ENCODE peak calls at places on chromosomes 11 and 22, in ten cellular contexts. B is Right ventricle myocardium superior; S is GF-D8; U is stimulated activated naive CD4-positive, alpha-beta T cell; T is right lobe of liver; N is GM06990; W is RWPE1; M is activated CD4-positive, alpha-beta T cell treated with anti-CD3 and anti-CD28 coated beads, Interleukin-2, amount 50 U/mL, for 24 hours; Y is activated CD8-positive, alpha-beta memory T cell treated with anti-CD3 and anti-CD28 coated beads, Interleukin-2, amount 10 ng/mL, durations not matched to agents 7 days and 5 days; O is WERI-Rb-1. D is an unnamed sample.

GRCh38 chr22:25488244-25489020 is 76.0 kb upstream of the GRK3 start:
- DNase-seq in B (peak), S (no peak), U (no peak), T (peak), N (no peak), W (peak), M (no peak), Y (peak), O (no peak), D (no peak)

GRCh38 chr11:35814720-35815305 is 129.0 kb upstream of the LDLRAD3 start:
- DNase-seq in B (no peak), S (no peak), U (no peak), T (no peak), N (no peak), W (no peak), M (no peak), Y (no peak), O (no peak), D (no peak)

GRCh38 chr11:66850588-66851250 is 6.1 kb upstream of the LRFN4 start:
- DNase-seq in B (no peak), S (no peak), U (no peak), T (no peak), N (peak), W (no peak), M (no peak), Y (no peak), O (no peak), D (no peak)

GRCh38 chr22:46622081-46622521 is 1.9 kb downstream of the GRAMD4 start:
- DNase-seq in B (peak), S (peak), U (no peak), T (no peak), N (no peak), W (no peak), M (no peak), Y (no peak), O (no peak), D (no peak)

GRCh38 chr11:19938866-19939265 is 221.4 kb downstream of the DBX1 start:
- DNase-seq in B (no peak), S (no peak), U (no peak), T (no peak), N (no peak), W (no peak), M (no peak), Y (no peak), O (no peak), D (no peak)

GRCh38 chr11:122781378-122782040 is 56.8 kb upstream of the CRTAM start:
- DNase-seq in B (peak), S (peak), U (peak), T (peak), N (peak), W (peak), M (peak), Y (peak), O (peak), D (peak)

GRCh38 chr11:44191322-44192014 is 96.0 kb downstream of the EXT2 start:
- DNase-seq in B (no peak), S (no peak), U (no peak), T (no peak), N (no peak), W (no peak), M (no peak), Y (no peak), O (no peak), D (no peak)

GRCh38 chr11:111047376-111047775 is 198.1 kb upstream of the POU2AF2 start:
- DNase-seq in B (no peak), S (no peak), U (no peak), T (no peak), N (no peak), W (no peak), M (no peak), Y (no peak), O (no peak), D (no peak)

GRCh38 chr11:66852466-66853241 is 4.2 kb upstream of the LRFN4 start:
- DNase-seq in B (no peak), S (no peak), U (no peak), T (peak), N (peak), W (no peak), M (no peak), Y (no peak), O (no peak), D (no peak)

GRCh38 chr22:21937041-21937820 is 15.4 kb downstream of the PPM1F start:
- DNase-seq in B (peak), S (no peak), U (no peak), T (no peak), N (no peak), W (no peak), M (no peak), Y (no peak), O (no peak), D (no peak)

GRCh38 chr11:125728969-125729368 is 17.1 kb upstream of the PATE1 start:
- DNase-seq in B (no peak), S (no peak), U (no peak), T (no peak), N (no peak), W (no peak), M (no peak), Y (no peak), O (no peak), D (no peak)

GRCh38 chr11:134033696-134034491 is 35.0 kb upstream of the JAM3 start:
- DNase-seq in B (peak), S (peak), U (peak), T (peak), N (no peak), W (peak), M (peak), Y (peak), O (peak), D (no peak)

GRCh38 chr22:19046719-19047609 is 75.2 kb downstream of the DGCR2 start:
- DNase-seq in B (no peak), S (no peak), U (no peak), T (peak), N (no peak), W (no peak), M (no peak), Y (no peak), O (no peak), D (no peak)

GRCh38 chr11:8873966-8874365 is 37.0 kb upstream of the AKIP1 start:
- DNase-seq in B (no peak), S (no peak), U (no peak), T (no peak), N (no peak), W (no peak), M (no peak), Y (no peak), O (no peak), D (no peak)

GRCh38 chr11:103581680-103582265 is 454.7 kb upstream of the DDI1 start:
- DNase-seq in B (no peak), S (no peak), U (no peak), T (no peak), N (no peak), W (no peak), M (no peak), Y (no peak), O (no peak), D (no peak)

GRCh38 chr11:92455221-92455790 is 230.7 kb downstream of the FAT3 start:
- DNase-seq in B (no peak), S (no peak), U (no peak), T (no peak), N (no peak), W (no peak), M (no peak), Y (no peak), O (no peak), D (no peak)

GRCh38 chr11:6618117-6619020 is 853 bp downstream of the TPP1 start:
- DNase-seq in B (peak), S (peak), U (no peak), T (peak), N (peak), W (no peak), M (no peak), Y (peak), O (no peak), D (peak)

GRCh38 chr11:6431861-6432260 is 8.9 kb downstream of the HPX start:
- DNase-seq in B (no peak), S (no peak), U (no peak), T (no peak), N (no peak), W (peak), M (no peak), Y (no peak), O (no peak), D (no peak)

GRCh38 chr11:111851636-111852035 is 19.7 kb downstream of the ALG9 start:
- DNase-seq in B (no peak), S (no peak), U (no peak), T (no peak), N (no peak), W (no peak), M (no peak), Y (no peak), O (no peak), D (no peak)

GRCh38 chr11:12249590-12250260 is 127.6 kb upstream of the PARVA start:
- DNase-seq in B (no peak), S (no peak), U (no peak), T (no peak), N (no peak), W (no peak), M (no peak), Y (no peak), O (no peak), D (no peak)

GRCh38 chr11:33147559-33147958 is 13.7 kb downstream of the CSTF3 start:
- DNase-seq in B (no peak), S (no peak), U (no peak), T (no peak), N (no peak), W (peak), M (no peak), Y (no peak), O (no peak), D (no peak)

GRCh38 chr11:124043420-124043819 is 2.3 kb upstream of the OR10G7 start:
- DNase-seq in B (no peak), S (no peak), U (no peak), T (no peak), N (no peak), W (no peak), M (no peak), Y (no peak), O (no peak), D (no peak)

GRCh38 chr11:460331-461199 is 10.5 kb downstream of the PTDSS2 start:
- DNase-seq in B (peak), S (no peak), U (no peak), T (no peak), N (no peak), W (peak), M (no peak), Y (no peak), O (no peak), D (no peak)

GRCh38 chr11:59088164-59088563 is 2.1 kb downstream of the GLYATL1B start:
- DNase-seq in B (no peak), S (no peak), U (no peak), T (no peak), N (no peak), W (no peak), M (no peak), Y (no peak), O (no peak), D (no peak)

GRCh38 chr22:30490399-30490798 is 15.1 kb downstream of the SEC14L4 start:
- DNase-seq in B (no peak), S (no peak), U (no peak), T (peak), N (no peak), W (no peak), M (no peak), Y (no peak), O (no peak), D (no peak)

GRCh38 chr11:72783144-72783910 is 10.5 kb downstream of the STARD10 start:
- DNase-seq in B (no peak), S (no peak), U (no peak), T (no peak), N (no peak), W (no peak), M (no peak), Y (no peak), O (no peak), D (no peak)

GRCh38 chr22:45302047-45302446 is 7.7 kb upstream of the FAM118A start:
- DNase-seq in B (no peak), S (no peak), U (no peak), T (no peak), N (no peak), W (no peak), M (no peak), Y (no peak), O (no peak), D (no peak)

GRCh38 chr11:114262681-114263509 is 33.3 kb upstream of the NNMT start:
- DNase-seq in B (no peak), S (peak), U (no peak), T (no peak), N (no peak), W (peak), M (no peak), Y (peak), O (peak), D (no peak)

GRCh38 chr22:45893516-45893915 is 83.4 kb downstream of the WNT7B start:
- DNase-seq in B (peak), S (no peak), U (no peak), T (peak), N (no peak), W (no peak), M (no peak), Y (no peak), O (no peak), D (no peak)

GRCh38 chr11:10397226-10397987 is 57.7 kb upstream of the AMPD3 start:
- DNase-seq in B (no peak), S (no peak), U (no peak), T (no peak), N (no peak), W (no peak), M (no peak), Y (no peak), O (no peak), D (no peak)

GRCh38 chr11:128336203-128336602 is 251.2 kb downstream of the ETS1 start:
- DNase-seq in B (peak), S (no peak), U (no peak), T (peak), N (no peak), W (no peak), M (no peak), Y (no peak), O (no peak), D (no peak)

GRCh38 chr11:61472282-61472681 is 36.3 kb upstream of the LRRC10B start:
- DNase-seq in B (peak), S (no peak), U (no peak), T (no peak), N (no peak), W (no peak), M (no peak), Y (no peak), O (no peak), D (no peak)

GRCh38 chr11:62601114-62601363 is 626 bp downstream of the MTA2 start:
- DNase-seq in B (peak), S (no peak), U (no peak), T (no peak), N (peak), W (no peak), M (peak), Y (no peak), O (no peak), D (peak)

GRCh38 chr11:9386086-9386485 is 1.6 kb downstream of the IPO7 start:
- DNase-seq in B (no peak), S (no peak), U (no peak), T (no peak), N (no peak), W (no peak), M (no peak), Y (no peak), O (no peak), D (no peak)

GRCh38 chr11:819943-820649 is 1.4 kb downstream of the PNPLA2 start:
- DNase-seq in B (peak), S (peak), U (peak), T (peak), N (peak), W (peak), M (peak), Y (peak), O (peak), D (peak)

GRCh38 chr11:2780850-2781412 is 81.1 kb upstream of the KCNQ1OT1 start:
- DNase-seq in B (no peak), S (no peak), U (no peak), T (no peak), N (no peak), W (no peak), M (no peak), Y (peak), O (no peak), D (no peak)

GRCh38 chr22:45882881-45883810 is 93.8 kb downstream of the WNT7B start:
- DNase-seq in B (peak), S (no peak), U (no peak), T (peak), N (no peak), W (no peak), M (no peak), Y (no peak), O (peak), D (no peak)

GRCh38 chr11:79150966-79151365 is 289.9 kb downstream of the TENM4 start:
- DNase-seq in B (no peak), S (no peak), U (no peak), T (no peak), N (no peak), W (no peak), M (no peak), Y (no peak), O (no peak), D (no peak)